ENCODE peak calls at places on chromosomes 5 and 9, in nine cellular contexts. G, Q, I, C, N, Y, V, P and U are unnamed samples.

GRCh38 chr5:65811004-65811403 is 89.0 kb downstream of the NLN start:
- DNase-seq in G (no peak), Q (no peak), I (peak), C (no peak), N (no peak), Y (no peak), V (no peak), P (no peak), U (no peak)

GRCh38 chr5:133895979-133896378 is 72.4 kb downstream of the C5orf15 start:
- DNase-seq in G (no peak), Q (no peak), I (peak), C (no peak), N (no peak), Y (no peak), V (no peak), P (no peak), U (no peak)

GRCh38 chr5:137146402-137146889 is 352.7 kb downstream of the SPOCK1 start:
- DNase-seq in G (no peak), Q (no peak), I (peak), C (peak), N (peak), Y (no peak), V (no peak), P (no peak), U (no peak)

GRCh38 chr9:37968228-37968672 is 64.3 kb upstream of the SLC25A51 start:
- DNase-seq in G (no peak), Q (no peak), I (peak), C (no peak), N (no peak), Y (no peak), V (no peak), P (no peak), U (no peak)

GRCh38 chr5:95794070-95794516 is 28.4 kb downstream of the GLRX start:
- DNase-seq in G (no peak), Q (no peak), I (no peak), C (no peak), N (no peak), Y (no peak), V (no peak), P (no peak), U (no peak)

GRCh38 chr5:126100767-126101166 is 322.4 kb upstream of the GRAMD2B start:
- DNase-seq in G (no peak), Q (peak), I (no peak), C (no peak), N (no peak), Y (no peak), V (no peak), P (no peak), U (no peak)

GRCh38 chr5:2542026-2542425 is 209.5 kb downstream of the IRX2 start:
- DNase-seq in G (no peak), Q (no peak), I (no peak), C (no peak), N (no peak), Y (no peak), V (no peak), P (no peak), U (no peak)

GRCh38 chr9:136972743-136973142 is 4.6 kb upstream of the PTGDS start:
- DNase-seq in G (no peak), Q (no peak), I (no peak), C (no peak), N (no peak), Y (no peak), V (no peak), P (no peak), U (no peak)

GRCh38 chr9:122192914-122193525 is 33.3 kb downstream of the MORN5 start:
- DNase-seq in G (no peak), Q (no peak), I (no peak), C (no peak), N (no peak), Y (no peak), V (no peak), P (no peak), U (no peak)

GRCh38 chr5:13985736-13986418 is 41.4 kb upstream of the DNAH5 start:
- DNase-seq in G (no peak), Q (no peak), I (peak), C (no peak), N (peak), Y (no peak), V (no peak), P (no peak), U (no peak)

GRCh38 chr9:38023661-38024035 is 45.4 kb downstream of the SHB start:
- DNase-seq in G (no peak), Q (no peak), I (no peak), C (no peak), N (no peak), Y (no peak), V (no peak), P (no peak), U (no peak)

GRCh38 chr9:35237303-35237702 is 75.5 kb downstream of the UNC13B start:
- DNase-seq in G (no peak), Q (no peak), I (no peak), C (peak), N (no peak), Y (no peak), V (no peak), P (no peak), U (no peak)

GRCh38 chr9:112097712-112098688 is 77.1 kb downstream of the SUSD1 start:
- DNase-seq in G (peak), Q (peak), I (peak), C (peak), N (peak), Y (peak), V (peak), P (peak), U (peak)

GRCh38 chr5:39461007-39461682 is 36.4 kb upstream of the DAB2 start:
- DNase-seq in G (no peak), Q (no peak), I (no peak), C (no peak), N (no peak), Y (peak), V (peak), P (no peak), U (no peak)

GRCh38 chr5:80125022-80125961 is 90.1 kb downstream of the THBS4 start:
- DNase-seq in G (no peak), Q (no peak), I (no peak), C (no peak), N (no peak), Y (peak), V (no peak), P (no peak), U (no peak)

GRCh38 chr5:67483453-67484030 is 286.9 kb upstream of the CD180 start:
- DNase-seq in G (no peak), Q (no peak), I (no peak), C (no peak), N (no peak), Y (no peak), V (no peak), P (no peak), U (no peak)

GRCh38 chr5:78841767-78842166 is 143.3 kb downstream of the ARSB start:
- DNase-seq in G (no peak), Q (no peak), I (no peak), C (no peak), N (no peak), Y (no peak), V (no peak), P (no peak), U (no peak)

GRCh38 chr5:121399879-121400278 is 451.8 kb upstream of the FTMT start:
- DNase-seq in G (no peak), Q (no peak), I (no peak), C (no peak), N (no peak), Y (no peak), V (no peak), P (no peak), U (no peak)

GRCh38 chr9:71826289-71826688 is 58.0 kb upstream of the CEMIP2 start:
- DNase-seq in G (no peak), Q (no peak), I (peak), C (no peak), N (no peak), Y (no peak), V (no peak), P (no peak), U (no peak)

GRCh38 chr5:55276771-55277170 is 30.7 kb downstream of the DHX29 start:
- DNase-seq in G (no peak), Q (no peak), I (peak), C (no peak), N (peak), Y (no peak), V (no peak), P (no peak), U (no peak)

GRCh38 chr5:116661419-116661818 is 86.8 kb upstream of the SEMA6A start:
- DNase-seq in G (no peak), Q (no peak), I (no peak), C (no peak), N (no peak), Y (no peak), V (no peak), P (no peak), U (no peak)

GRCh38 chr5:58149750-58150149 is 310.1 kb downstream of the PLK2 start:
- DNase-seq in G (no peak), Q (no peak), I (peak), C (no peak), N (no peak), Y (no peak), V (no peak), P (no peak), U (no peak)